ENCODE peak calls at places on chromosomes 3 and 15, in ten cellular contexts. U, F, Z, M, G, N, L, J, D and P are unnamed samples.

GRCh38 chr15:28026764-28027713 is 72.1 kb downstream of the OCA2 start:
- DNase-seq in J (no peak), F (no peak), G (no peak), L (no peak), M (no peak), D (no peak), U (no peak), Z (no peak), N (no peak), P (no peak)

GRCh38 chr3:196524527-196524926 is 9.4 kb upstream of the SMCO1 start:
- DNase-seq in G (no peak), F (no peak), U (no peak), Z (no peak), J (no peak), M (no peak), L (no peak), N (no peak), D (no peak), P (no peak)

GRCh38 chr3:84881288-84881687 is 77.5 kb upstream of the CADM2 start:
- DNase-seq in M (no peak), L (no peak), J (no peak), N (no peak), F (no peak), U (no peak), D (no peak), Z (no peak), G (no peak), P (no peak)

GRCh38 chr3:8972614-8973013 is 9.3 kb upstream of the RAD18 start:
- DNase-seq in Z (no peak), D (no peak), F (no peak), M (no peak), G (no peak), N (no peak), U (peak), L (no peak), J (no peak), P (no peak)

GRCh38 chr3:4977889-4978258 is 1.4 kb upstream of the BHLHE40 start:
- DNase-seq in U (no peak), F (no peak), L (no peak), G (no peak), J (no peak), M (no peak), N (no peak), Z (no peak), D (no peak), P (no peak)

GRCh38 chr3:11634974-11635612 is 8.6 kb downstream of the VGLL4 start:
- DNase-seq in D (no peak), G (no peak), N (no peak), J (no peak), L (no peak), M (no peak), U (no peak), F (no peak), Z (no peak), P (no peak)

GRCh38 chr3:13025090-13025489 is 48.1 kb downstream of the IQSEC1 start:
- DNase-seq in M (no peak), U (peak), Z (no peak), G (peak), L (peak), J (peak), F (no peak), N (no peak), D (no peak), P (peak)

GRCh38 chr15:65533057-65533752 is 2.9 kb downstream of the HACD3 start:
- DNase-seq in J (no peak), Z (no peak), G (no peak), M (no peak), L (no peak), N (no peak), F (no peak), U (peak), D (no peak), P (no peak)

GRCh38 chr3:126344380-126345041 is 12.7 kb downstream of the KLF15 start:
- DNase-seq in J (no peak), M (no peak), G (no peak), D (peak), Z (no peak), U (no peak), F (peak), L (no peak), N (peak), P (no peak)

GRCh38 chr3:168272343-168272984 is 176.7 kb upstream of the GOLIM4 start:
- DNase-seq in M (no peak), F (no peak), Z (no peak), U (no peak), J (no peak), L (no peak), G (no peak), D (no peak), N (no peak), P (no peak)

GRCh38 chr3:130820976-130821375 is 72.9 kb upstream of the ATP2C1 start:
- DNase-seq in L (no peak), F (no peak), J (no peak), M (peak), N (no peak), Z (no peak), G (peak), U (peak), D (no peak), P (no peak)

GRCh38 chr15:53978248-53978906 is at the start of gene UNC13C:
- DNase-seq in D (peak), L (peak), F (peak), G (no peak), J (peak), Z (peak), U (no peak), M (no peak), N (peak), P (peak)

GRCh38 chr3:69768436-69768835 is 29.2 kb downstream of the MITF start:
- DNase-seq in N (no peak), G (no peak), L (no peak), F (no peak), M (no peak), Z (no peak), J (no peak), U (no peak), D (no peak), P (no peak)

GRCh38 chr3:148023994-148024393 is 614.8 kb downstream of the ZIC1 start:
- DNase-seq in Z (no peak), G (no peak), U (no peak), F (no peak), L (no peak), J (no peak), D (no peak), N (no peak), M (no peak), P (no peak)

GRCh38 chr15:88257311-88257901 is 867 bp upstream of the NTRK3 start:
- DNase-seq in N (no peak), U (no peak), F (no peak), G (no peak), L (no peak), Z (no peak), M (no peak), D (no peak), J (peak), P (peak)

GRCh38 chr3:123941150-123941941 is 19.7 kb downstream of the CCDC14 start:
- DNase-seq in D (no peak), M (no peak), F (no peak), G (no peak), N (no peak), U (no peak), J (no peak), L (no peak), Z (no peak), P (no peak)

GRCh38 chr15:31279221-31280036 is 47.2 kb upstream of the KLF13 start:
- DNase-seq in F (peak), L (no peak), U (no peak), M (no peak), D (peak), N (peak), G (no peak), Z (no peak), J (no peak), P (no peak)

GRCh38 chr3:105686324-105686897 is 182.4 kb downstream of the CBLB start:
- DNase-seq in U (peak), G (peak), D (no peak), M (no peak), Z (no peak), F (no peak), N (no peak), J (no peak), L (no peak), P (no peak)

GRCh38 chr3:7447197-7447769 is 586.4 kb downstream of the GRM7 start:
- DNase-seq in J (no peak), M (no peak), U (no peak), Z (no peak), G (no peak), F (no peak), D (no peak), L (no peak), N (no peak), P (no peak)

GRCh38 chr3:12439161-12439560 is 45.1 kb upstream of the TSEN2 start:
- DNase-seq in G (no peak), N (peak), Z (no peak), D (no peak), L (no peak), U (no peak), F (no peak), M (no peak), J (no peak), P (no peak)

GRCh38 chr3:114624676-114625181 is 330.9 kb downstream of the TIGIT start:
- DNase-seq in N (peak), J (peak), D (peak), U (peak), L (peak), G (peak), M (peak), Z (peak), F (peak), P (peak)

DNA sequence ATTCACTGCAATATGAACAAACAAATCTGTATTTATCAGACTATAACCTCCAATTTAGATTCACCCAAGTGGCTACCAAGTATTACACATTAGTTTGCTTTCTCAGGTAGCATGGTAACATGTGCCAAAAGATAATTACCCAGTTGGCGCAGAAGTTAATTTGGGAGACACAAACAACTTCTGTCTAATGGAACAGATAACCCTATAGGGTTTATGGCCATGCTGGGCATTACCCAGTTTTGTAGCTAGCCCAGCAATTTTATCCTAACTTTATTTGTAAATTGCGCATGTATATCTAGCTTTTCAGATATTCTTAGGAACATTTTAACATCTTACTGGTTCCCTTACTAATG is 779 bp downstream of the RPL22L1 start:
- DNase-seq in N (no peak), J (no peak), G (no peak), Z (no peak), U (no peak), D (no peak), M (no peak), L (no peak), F (no peak), P (no peak)
- H3K27ac ChIP-seq in N (peak), J (peak), G (peak), Z (peak), U (peak), D (peak), M (peak), L (peak), F (peak), P (peak)

GRCh38 chr15:74490339-74490689 is 29.4 kb upstream of the UBL7 start:
- DNase-seq in F (no peak), J (no peak), N (no peak), U (no peak), D (no peak), G (no peak), Z (no peak), L (no peak), M (no peak), P (no peak)

DNA sequence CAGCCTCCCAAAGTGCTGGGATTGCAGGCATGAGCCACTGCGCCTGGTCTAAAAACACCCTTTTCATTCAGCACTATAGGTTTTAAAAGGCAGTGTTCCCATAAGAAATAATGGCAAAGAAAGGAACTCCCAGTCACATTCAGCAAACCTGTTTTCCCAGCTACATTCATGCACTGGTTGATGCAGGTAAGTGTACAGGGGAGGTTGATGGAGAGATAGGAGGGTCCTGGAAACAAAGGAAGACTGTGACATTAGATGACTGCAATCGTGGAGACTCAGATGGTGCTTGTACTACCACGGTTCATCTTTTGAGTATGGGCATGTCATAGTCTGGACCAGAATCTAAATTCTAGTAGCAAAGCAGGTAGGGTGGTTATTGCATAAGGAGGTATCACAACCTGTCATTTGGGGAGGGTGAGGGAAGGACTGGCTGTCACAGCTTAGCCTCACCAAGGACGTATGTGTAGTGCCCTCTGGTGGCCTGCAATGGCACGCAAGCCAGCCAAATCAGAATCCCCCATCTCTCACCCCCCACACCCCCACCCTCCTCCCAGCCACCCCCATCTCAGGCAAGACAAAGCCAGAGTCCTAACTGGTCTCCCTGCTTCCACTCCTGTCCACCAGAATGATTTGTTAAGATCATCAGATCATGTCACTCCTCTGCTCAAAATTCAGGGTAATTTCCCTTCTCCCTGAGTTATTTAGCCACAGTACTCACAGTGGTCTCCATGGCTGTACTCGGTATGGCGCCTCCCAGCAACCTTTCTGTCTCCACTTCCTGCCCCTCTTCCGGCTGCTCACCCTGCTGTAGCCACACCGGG is 28.8 kb upstream of the UBL7 start:
- DNase-seq in Z (peak), J (no peak), M (no peak), D (peak), F (no peak), N (peak), G (peak), L (peak), U (peak), P (no peak)
- H3K27ac ChIP-seq in Z (no peak), J (no peak), M (no peak), D (no peak), F (no peak), N (no peak), G (no peak), L (no peak), U (no peak), P (no peak)

GRCh38 chr15:59371458-59372351 is 966 bp downstream of the MYO1E start:
- DNase-seq in U (peak), Z (peak), F (no peak), L (peak), J (peak), M (no peak), D (peak), N (peak), G (no peak), P (peak)

GRCh38 chr15:59366368-59367021 is 6.2 kb downstream of the MYO1E start:
- DNase-seq in N (peak), L (no peak), M (peak), U (no peak), F (no peak), G (no peak), D (no peak), J (no peak), Z (no peak), P (no peak)

GRCh38 chr15:59372352-59373211 is at the start of gene MYO1E:
- DNase-seq in D (peak), Z (peak), F (peak), L (peak), N (peak), U (peak), J (peak), G (peak), M (peak), P (peak)

GRCh38 chr15:59367022-59367451 is 5.6 kb downstream of the MYO1E start:
- DNase-seq in U (peak), N (no peak), F (no peak), M (no peak), D (no peak), L (no peak), G (no peak), J (no peak), Z (no peak), P (no peak)

GRCh38 chr15:59369597-59369996 is 3.1 kb downstream of the MYO1E start:
- DNase-seq in Z (no peak), J (no peak), G (no peak), D (no peak), U (peak), M (no peak), F (no peak), L (no peak), N (no peak), P (no peak)
- H3K27ac ChIP-seq in Z (no peak), J (no peak), G (no peak), D (no peak), U (peak), M (peak), F (peak), L (no peak), N (no peak), P (no peak)

DNA sequence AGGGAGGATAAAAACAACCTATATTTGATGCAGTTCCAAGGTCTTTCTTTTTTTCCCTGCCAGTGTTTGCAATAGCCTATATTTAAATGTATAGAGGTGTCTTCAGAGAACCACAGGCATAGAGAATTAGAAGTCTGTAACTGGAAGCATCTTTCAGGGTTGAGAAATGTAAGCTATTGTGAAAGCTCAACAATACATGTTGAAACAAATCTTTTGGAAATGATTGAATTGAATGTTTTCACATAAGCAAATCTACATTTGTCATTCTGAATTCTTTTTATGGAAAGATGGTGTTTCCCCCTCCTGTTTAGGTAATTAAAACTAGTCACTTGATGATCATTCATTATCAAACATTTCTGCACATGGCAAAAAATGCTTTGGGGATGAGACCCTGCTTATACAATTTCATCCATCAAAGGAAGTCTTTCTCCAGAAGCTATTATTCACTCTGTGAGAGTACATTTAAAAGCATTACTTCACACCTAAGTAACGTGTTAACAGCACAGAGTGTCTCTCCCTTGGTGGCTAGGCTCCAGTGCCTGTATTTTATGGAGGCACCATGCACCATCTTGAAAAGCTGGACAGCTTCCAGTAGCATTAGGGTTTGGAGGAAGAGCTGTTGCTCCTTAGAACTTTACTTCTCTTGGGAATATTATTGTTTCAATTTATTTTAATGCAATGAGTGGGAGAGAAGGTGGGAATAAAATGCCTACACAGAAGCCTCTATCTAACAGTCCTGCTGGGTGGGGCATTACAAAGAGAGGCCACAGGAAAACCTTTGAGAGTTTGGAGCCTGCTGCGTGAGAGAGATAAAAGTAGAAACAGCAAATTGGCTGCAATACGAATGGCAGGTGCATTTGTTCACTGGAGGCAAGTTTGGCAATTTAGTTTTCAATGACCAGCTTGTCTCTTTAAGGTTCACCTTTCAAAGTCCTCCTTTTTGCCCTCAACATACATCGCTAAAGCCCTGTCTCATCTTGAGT is 406.0 kb downstream of the LSAMP start:
- DNase-seq in F (no peak), N (no peak), Z (no peak), U (no peak), L (no peak), M (no peak), G (no peak), D (no peak), J (no peak), P (no peak)
- H3K27ac ChIP-seq in F (peak), N (no peak), Z (no peak), U (no peak), L (no peak), M (peak), G (no peak), D (no peak), J (no peak), P (no peak)

GRCh38 chr3:107062787-107063186 is 314.5 kb upstream of the CCDC54 start:
- DNase-seq in N (no peak), U (no peak), D (no peak), J (no peak), L (no peak), F (no peak), M (no peak), Z (no peak), G (no peak), P (no peak)
- H3K27ac ChIP-seq in N (no peak), U (no peak), D (no peak), J (no peak), L (no peak), F (no peak), M (no peak), Z (no peak), G (no peak), P (no peak)

DNA sequence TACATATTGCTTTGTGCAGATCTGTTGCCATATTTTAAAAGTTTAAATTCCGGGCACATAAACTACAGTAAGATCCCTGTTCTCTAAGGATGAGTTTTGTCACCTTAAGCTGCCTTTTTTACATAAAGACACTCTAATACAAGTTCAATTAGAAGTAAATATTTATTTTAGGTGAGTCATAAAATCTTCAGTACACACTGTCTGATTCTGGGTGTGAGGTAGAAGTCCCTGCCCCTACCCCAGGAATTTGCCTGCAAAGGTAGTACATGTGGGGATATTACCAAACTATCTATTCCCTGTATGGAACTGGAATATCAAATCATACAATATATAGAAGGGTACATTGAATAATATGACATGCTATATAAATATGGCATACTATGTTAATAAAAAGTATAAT is 6.3 kb downstream of the SCG3 start:
- DNase-seq in J (no peak), D (no peak), Z (no peak), F (no peak), G (no peak), N (no peak), U (no peak), M (no peak), L (no peak), P (no peak)
- H3K27ac ChIP-seq in J (no peak), D (no peak), Z (no peak), F (no peak), G (no peak), N (no peak), U (no peak), M (no peak), L (no peak), P (no peak)